ENCODE peak calls at places on chromosomes 4 and X, in five cellular contexts. F, S, W, I and Q are unnamed samples.

GRCh38 chr4:184596044-184596616 is 53.1 kb downstream of the CASP3 start:
- DNase-seq in F (no peak), S (no peak), W (no peak), I (no peak), Q (no peak)

GRCh38 chr4:139279723-139280620 is at the start of gene MGARP:
- DNase-seq in F (no peak), S (peak; percentile 59), W (no peak), I (no peak), Q (no peak)

GRCh38 chr4:176875441-176875930 is 82.8 kb upstream of the VEGFC start:
- DNase-seq in F (no peak), S (no peak), W (no peak), I (no peak), Q (no peak)

GRCh38 chr4:145879598-145879997 is 59.0 kb downstream of the ZNF827 start:
- DNase-seq in F (no peak), S (no peak), W (no peak), I (no peak), Q (no peak)

GRCh38 chr4:120509719-120510118 is 412.8 kb downstream of the PRDM5 start:
- DNase-seq in F (no peak), S (no peak), W (no peak), I (no peak), Q (no peak)

GRCh38 chr4:145533011-145533410 is 51.4 kb downstream of the SMAD1 start:
- DNase-seq in F (no peak), S (no peak), W (no peak), I (no peak), Q (peak; percentile 37)

GRCh38 chr4:179755322-179755721 is 2313.1 kb upstream of the AGA start:
- DNase-seq in F (no peak), S (no peak), W (no peak), I (no peak), Q (no peak)

GRCh38 chrX:150495496-150495895 is 72.9 kb upstream of the MTM1 start:
- DNase-seq in F (no peak), S (no peak), W (no peak), I (no peak), Q (no peak)

GRCh38 chr4:130023088-130023487 is 927.1 kb downstream of the C4orf33 start:
- DNase-seq in F (no peak), S (no peak), W (no peak), I (no peak), Q (no peak)

GRCh38 chrX:150570512-150570911 is 2.1 kb downstream of the MTM1 start:
- DNase-seq in F (no peak), S (no peak), W (no peak), I (no peak), Q (no peak)

GRCh38 chrX:14501312-14501711 is 28.0 kb upstream of the GLRA2 start:
- DNase-seq in F (peak; percentile 15), S (peak; percentile 38), W (no peak), I (no peak), Q (no peak)

GRCh38 chrX:111352424-111352823 is 59.6 kb downstream of the DCX start:
- DNase-seq in F (peak; percentile 40), S (no peak), W (no peak), I (no peak), Q (peak; percentile 7)

GRCh38 chr4:48103483-48104139 is 30.4 kb downstream of the TXK start:
- DNase-seq in F (no peak), S (no peak), W (no peak), I (no peak), Q (no peak)

GRCh38 chr4:139532951-139533350 is 23.1 kb downstream of the SETD7 start:
- DNase-seq in F (no peak), S (no peak), W (no peak), I (no peak), Q (peak; percentile 75)

GRCh38 chr4:181688416-181688815 is 554.8 kb upstream of the TENM3 start:
- DNase-seq in F (no peak), S (no peak), W (no peak), I (no peak), Q (peak; percentile 9)

DNA sequence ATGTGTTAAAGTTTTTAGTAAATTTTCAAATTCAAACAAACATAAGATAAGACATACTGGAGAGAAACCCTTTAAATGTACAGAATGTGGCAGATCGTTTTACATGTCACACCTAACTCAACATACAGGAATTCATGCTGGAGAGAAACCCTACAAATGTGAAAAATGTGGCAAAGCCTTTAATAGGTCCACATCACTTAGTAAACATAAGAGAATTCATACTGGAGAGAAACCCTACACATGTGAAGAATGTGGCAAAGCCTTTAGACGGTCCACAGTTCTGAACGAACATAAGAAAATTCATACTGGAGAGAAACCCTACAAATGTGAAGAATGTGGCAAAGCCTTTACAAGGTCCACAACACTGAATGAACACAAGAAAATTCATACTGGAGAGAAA is 32.8 kb downstream of the ZNF595 start:
- DNase-seq in F (no peak), S (no peak), W (no peak), I (no peak), Q (no peak)
- TF ChIP-seq CTCF in F (no peak), S (no peak), W (no peak), I (no peak), Q (no peak)

GRCh38 chrX:53681661-53682060 is 4.9 kb downstream of the HUWE1 start:
- DNase-seq in F (no peak), S (no peak), W (no peak), I (no peak), Q (no peak)
- H3K36me3 ChIP-seq in F (no peaks in the 10 kb centered on the region), S (no peaks in the 10 kb centered on the region), W (peaks cover 32% of the 10 kb centered on the region), I (no peaks in the 10 kb centered on the region), Q (no peaks in the 10 kb centered on the region)

GRCh38 chr4:170089274-170089742 is 448 bp downstream of the AADAT start:
- DNase-seq in F (peak; percentile 10), S (peak; percentile 21), W (no peak), I (no peak), Q (no peak)

GRCh38 chr4:170089743-170090666 is at the start of gene AADAT:
- DNase-seq in F (peak; percentile 74), S (peak; percentile 79), W (peak; percentile 73), I (peak; percentile 65), Q (no peak)

GRCh38 chr4:170088686-170089085 is 1.1 kb downstream of the AADAT start:
- DNase-seq in F (no peak), S (no peak), W (no peak), I (no peak), Q (no peak)

GRCh38 chr4:170090667-170091052 is 904 bp upstream of the AADAT start:
- DNase-seq in F (no peak), S (no peak), W (no peak), I (no peak), Q (no peak)

DNA sequence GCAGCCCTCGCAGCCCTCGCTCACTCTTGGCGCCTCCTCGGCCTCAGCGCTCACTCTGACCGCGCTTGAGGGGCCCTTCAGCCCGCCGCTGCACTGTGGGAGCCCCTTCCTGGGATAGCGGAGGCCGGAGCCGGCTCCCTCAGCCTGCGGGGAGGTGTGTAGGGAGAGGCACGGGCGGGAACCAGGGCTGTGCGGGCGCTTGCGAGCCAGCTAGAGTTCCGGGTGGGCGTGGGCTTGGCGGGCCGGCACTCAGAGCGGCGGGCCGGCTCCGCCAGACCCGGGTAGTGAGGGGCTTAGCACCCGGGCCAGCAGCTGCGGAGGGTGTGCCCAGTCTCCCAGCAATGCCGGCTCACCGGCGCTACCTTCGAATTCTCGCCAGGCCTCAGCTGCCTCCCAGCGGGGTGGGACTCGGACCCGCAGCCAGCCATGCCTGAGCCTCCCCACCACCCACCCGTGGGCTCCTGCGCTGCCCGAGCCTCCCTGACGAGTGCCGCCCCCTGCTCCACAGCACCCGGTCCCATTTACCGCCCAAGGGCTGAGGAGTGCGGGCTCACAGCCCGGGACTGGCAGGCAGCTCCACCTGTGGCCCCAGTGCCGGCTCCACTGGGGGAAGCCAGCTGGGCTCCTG is 1.4 kb upstream of the AADAT start:
- DNase-seq in F (no peak), S (peak; percentile 25), W (no peak), I (no peak), Q (no peak)
- H3K4me3 ChIP-seq in F (no peak overlapping the region), S (no peak overlapping the region), W (no peak overlapping the region), I (no peak overlapping the region), Q (no peak overlapping the region)

GRCh38 chrX:56786889-56787733 is 58.1 kb downstream of the NBDY start:
- DNase-seq in F (no peak), S (no peak), W (no peak), I (no peak), Q (no peak)

GRCh38 chrX:56787734-56788152 is 58.7 kb downstream of the NBDY start:
- DNase-seq in F (no peak), S (no peak), W (no peak), I (no peak), Q (no peak)

GRCh38 chrX:56789518-56790070 is 60.6 kb downstream of the NBDY start:
- DNase-seq in F (no peak), S (no peak), W (no peak), I (no peak), Q (no peak)

GRCh38 chrX:56788229-56788628 is 59.2 kb downstream of the NBDY start:
- DNase-seq in F (no peak), S (no peak), W (no peak), I (no peak), Q (no peak)

DNA sequence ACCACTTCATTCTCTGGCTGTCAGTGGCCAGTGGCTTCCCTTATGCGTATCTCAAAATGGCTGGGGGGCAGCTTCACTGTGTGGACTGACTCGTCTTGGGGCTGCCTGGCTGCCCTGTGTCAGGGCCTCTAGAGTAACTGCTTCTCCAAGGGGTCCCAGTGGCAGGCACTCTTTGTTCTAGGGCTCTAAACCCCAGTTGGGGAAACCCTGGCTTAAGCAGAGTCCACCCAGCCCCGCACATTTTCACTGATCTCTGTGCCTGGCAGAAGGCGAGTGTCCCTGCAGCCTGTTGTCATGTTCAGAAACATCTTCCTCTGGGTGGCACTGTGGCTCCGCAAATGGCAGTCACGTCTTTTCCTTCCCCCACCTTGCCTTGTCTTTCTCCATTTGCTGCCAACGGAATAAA is 59.7 kb downstream of the NBDY start:
- DNase-seq in F (no peak), S (no peak), W (no peak), I (peak; percentile 40), Q (no peak)
- TF ChIP-seq CTCF in F (no peak), S (no peak), W (peak; percentile 6), I (peak; percentile 34), Q (peak; percentile 17)

DNA sequence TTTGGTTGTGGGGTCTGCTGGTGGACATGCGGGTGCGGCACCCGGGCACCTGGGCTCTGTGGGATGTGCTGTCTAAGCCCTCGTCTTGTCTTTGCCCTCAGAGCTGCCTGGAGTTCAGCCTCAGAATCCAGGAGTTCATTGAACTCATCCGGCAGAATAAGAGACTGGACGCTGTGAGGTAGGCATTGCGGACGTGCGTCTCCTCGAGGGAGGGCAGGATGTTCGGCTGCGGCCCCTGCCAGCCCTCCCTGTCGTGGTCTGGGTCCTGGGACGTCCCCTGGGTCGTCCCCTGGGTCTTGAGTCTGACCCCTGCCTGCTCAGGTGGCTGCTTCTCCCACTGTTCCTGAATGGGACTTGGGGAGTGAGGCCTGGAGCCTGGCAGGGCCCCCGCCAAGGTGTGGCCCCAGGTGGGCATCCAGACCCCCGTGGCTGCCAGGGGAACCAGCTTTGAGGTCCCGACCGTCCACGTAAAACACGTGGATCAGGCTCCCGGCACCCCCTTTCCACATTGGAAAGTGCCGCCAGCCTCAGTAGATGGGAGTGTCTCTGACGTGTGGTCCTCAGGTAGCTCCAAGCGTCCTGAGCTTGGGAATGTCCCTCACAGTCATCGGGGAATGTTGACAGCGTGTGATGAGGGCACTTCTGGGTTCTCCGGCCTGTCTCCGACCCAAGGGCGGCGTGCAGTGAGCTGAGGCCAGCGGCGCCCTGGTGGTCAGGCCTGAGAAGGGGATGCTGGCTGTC is 19.3 kb upstream of the UVSSA start:
- DNase-seq in F (no peak), S (no peak), W (no peak), I (no peak), Q (no peak)
- H3K36me3 ChIP-seq in F (peaks cover 24% of the 10 kb centered on the region), S (no peaks in the 10 kb centered on the region), W (peaks cover 23% of the 10 kb centered on the region), I (peaks cover 14% of the 10 kb centered on the region), Q (peaks cover 4% of the 10 kb centered on the region)